ENCODE peak calls at places on chromosomes 1 and 21, in eight cellular contexts. L is coronary artery, O is HL-60, U is progenitor cell of endocrine pancreas, R is foreskin fibroblast, H is GM13976, D is fibroblast of pulmonary artery, Y is RWPE1. F is an unnamed sample.

GRCh38 chr21:37341254-37341960 is 25.2 kb upstream of the DYRK1A start:
- DNase-seq in L (no peak), O (no peak), U (no peak), R (peak), H (no peak), D (no peak), Y (peak), F (no peak)

GRCh38 chr1:54967372-54967771 is 13.1 kb upstream of the TMEM61 start:
- DNase-seq in L (peak), O (no peak), U (no peak), R (peak), H (no peak), D (no peak), Y (no peak), F (no peak)

GRCh38 chr1:53350853-53351767 is 23.2 kb upstream of the LRP8 start:
- DNase-seq in L (no peak), O (no peak), U (no peak), R (no peak), H (no peak), D (no peak), Y (no peak), F (no peak)

GRCh38 chr1:13587256-13588030 is 3.8 kb downstream of the PDPN start:
- DNase-seq in L (no peak), O (no peak), U (no peak), R (no peak), H (no peak), D (peak), Y (peak), F (no peak)

GRCh38 chr21:28160378-28160777 is 832.3 kb downstream of the LTN1 start:
- DNase-seq in L (no peak), O (no peak), U (no peak), R (no peak), H (no peak), D (peak), Y (no peak), F (no peak)

GRCh38 chr1:214018605-214019268 is 31.0 kb downstream of the PROX1 start:
- DNase-seq in L (no peak), O (no peak), U (no peak), R (no peak), H (peak), D (no peak), Y (no peak), F (no peak)

GRCh38 chr1:171495444-171495843 is 10.1 kb downstream of the PRRC2C start:
- DNase-seq in L (no peak), O (no peak), U (no peak), R (no peak), H (no peak), D (no peak), Y (no peak), F (no peak)

GRCh38 chr1:111592389-111593361 is 26.9 kb upstream of the RAP1A start:
- DNase-seq in L (peak), O (no peak), U (peak), R (peak), H (peak), D (peak), Y (peak), F (peak)

GRCh38 chr1:10637833-10638558 is 158.4 kb downstream of the CASZ1 start:
- DNase-seq in L (no peak), O (no peak), U (no peak), R (no peak), H (no peak), D (no peak), Y (no peak), F (no peak)

GRCh38 chr21:41069305-41069642 is 98.7 kb upstream of the BACE2 start:
- DNase-seq in L (no peak), O (no peak), U (no peak), R (no peak), H (no peak), D (no peak), Y (no peak), F (no peak)
- TF ChIP-seq CTCF in L (peak), O (no peak), U (no peak), R (no peak), H (no peak), D (no peak), Y (peak), F (no peak)

GRCh38 chr21:44370771-44371410 is 17.5 kb downstream of the TRPM2 start:
- DNase-seq in L (peak), O (no peak), U (no peak), R (no peak), H (peak), D (no peak), Y (no peak), F (no peak)

GRCh38 chr21:44366586-44367211 is 13.3 kb downstream of the TRPM2 start:
- DNase-seq in L (peak), O (no peak), U (no peak), R (no peak), H (no peak), D (no peak), Y (no peak), F (peak)

GRCh38 chr21:44370027-44370735 is 16.8 kb downstream of the TRPM2 start:
- DNase-seq in L (peak), O (no peak), U (no peak), R (peak), H (peak), D (peak), Y (peak), F (no peak)

GRCh38 chr21:44371596-44371995 is 18.2 kb downstream of the TRPM2 start:
- DNase-seq in L (peak), O (no peak), U (no peak), R (no peak), H (no peak), D (no peak), Y (no peak), F (no peak)

GRCh38 chr21:44368711-44369446 is 15.5 kb downstream of the TRPM2 start:
- DNase-seq in L (peak), O (no peak), U (peak), R (no peak), H (no peak), D (no peak), Y (no peak), F (peak)
- TF ChIP-seq CTCF in L (no peak), O (no peak), U (no peak), R (no peak), H (no peak), D (no peak), Y (no peak), F (no peak)

GRCh38 chr1:226404063-226404903 is 3.6 kb downstream of the PARP1 start:
- DNase-seq in L (no peak), O (no peak), U (no peak), R (peak), H (no peak), D (peak), Y (no peak), F (no peak)

GRCh38 chr1:226403522-226404034 is 4.3 kb downstream of the PARP1 start:
- DNase-seq in L (no peak), O (peak), U (no peak), R (peak), H (no peak), D (peak), Y (peak), F (no peak)

GRCh38 chr1:226404904-226405222 is 3.0 kb downstream of the PARP1 start:
- DNase-seq in L (no peak), O (no peak), U (no peak), R (no peak), H (no peak), D (no peak), Y (no peak), F (no peak)

GRCh38 chr1:226401407-226402303 is 6.2 kb downstream of the PARP1 start:
- DNase-seq in L (no peak), O (no peak), U (no peak), R (no peak), H (no peak), D (no peak), Y (no peak), F (no peak)

GRCh38 chr1:226402615-226403521 is 5.0 kb downstream of the PARP1 start:
- DNase-seq in L (no peak), O (no peak), U (no peak), R (no peak), H (no peak), D (no peak), Y (no peak), F (no peak)
- TF ChIP-seq CTCF in L (no peak), O (no peak), U (no peak), R (no peak), H (no peak), D (no peak), Y (no peak), F (no peak)

DNA sequence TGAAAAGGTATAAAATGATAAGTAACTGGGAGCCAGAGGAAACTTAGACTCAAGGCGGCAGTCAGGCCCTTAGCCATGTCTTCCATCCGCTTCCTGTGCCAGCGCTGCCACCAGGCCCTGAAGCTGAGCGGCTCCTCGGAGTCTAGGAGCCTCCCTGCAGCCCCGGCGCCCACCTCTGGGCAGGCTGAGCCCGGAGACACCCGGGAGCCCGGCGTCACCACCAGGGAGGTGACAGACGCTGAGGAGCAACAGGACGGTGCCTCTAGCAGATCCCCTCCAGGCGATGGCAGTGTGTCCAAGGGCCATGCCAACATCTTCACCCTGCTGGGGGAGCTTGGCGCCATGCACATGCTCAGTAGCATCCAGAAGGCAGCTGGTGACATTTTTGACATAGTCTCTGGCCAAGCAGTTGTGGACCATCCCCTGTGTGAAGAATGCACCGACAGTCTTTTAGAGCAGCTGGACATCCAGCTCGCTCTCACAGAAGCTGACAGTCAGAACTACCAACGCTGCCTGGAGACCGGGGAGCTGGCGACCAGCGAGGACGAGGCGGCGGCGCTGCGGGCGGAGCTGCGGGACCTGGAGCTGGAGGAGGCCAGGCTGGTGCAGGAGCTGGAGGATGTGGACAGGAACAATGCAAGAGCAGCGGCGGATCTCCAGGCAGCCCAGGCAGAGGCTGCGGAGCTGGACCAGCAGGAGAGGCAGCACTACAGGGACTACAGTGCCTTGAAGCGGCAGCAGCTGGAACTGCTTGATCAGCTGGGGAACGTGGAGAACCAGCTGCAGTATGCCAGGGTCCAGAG is at the start of gene BECN2:
- DNase-seq in L (no peak), O (no peak), U (no peak), R (no peak), H (no peak), D (no peak), Y (no peak), F (no peak)
- TF ChIP-seq CTCF in L (no peak), O (no peak), U (no peak), R (no peak), H (no peak), D (no peak), Y (no peak), F (no peak)

GRCh38 chr1:237041795-237042466 is at the start of gene RYR2:
- DNase-seq in L (no peak), O (no peak), U (peak), R (no peak), H (peak), D (no peak), Y (no peak), F (no peak)
- TF ChIP-seq CTCF in L (peak), O (no peak), U (peak), R (no peak), H (peak), D (no peak), Y (no peak), F (no peak)

GRCh38 chr1:201020647-201021332 is 2.7 kb downstream of the KIF21B start:
- DNase-seq in L (no peak), O (no peak), U (no peak), R (no peak), H (no peak), D (peak), Y (peak), F (no peak)
- TF ChIP-seq CTCF in L (no peak), O (no peak), U (peak), R (no peak), H (no peak), D (peak), Y (no peak), F (peak)

GRCh38 chr1:77514871-77515776 is 167.3 kb downstream of the ZZZ3 start:
- DNase-seq in L (no peak), O (no peak), U (no peak), R (peak), H (no peak), D (peak), Y (no peak), F (no peak)
- TF ChIP-seq CTCF in L (no peak), O (no peak), U (peak), R (no peak), H (no peak), D (peak), Y (no peak), F (no peak)

F was measured in natural killer cell.